ENCODE peak calls at places on chromosomes 7 and 10, in seven cellular contexts. C is epithelial cell of proximal tubule, Y is Calu3, D is B cell, N is neural crest cell, T is GM13977, L is nephron progenitor cell. I is an unnamed sample.

GRCh38 chr7:89757910-89758309 is 396.4 kb upstream of the STEAP1 start:
- DNase-seq in T (no peak), L (no peak), Y (no peak), N (no peak), D (no peak), C (no peak), I (no peak)

GRCh38 chr10:77267703-77268630 is 369.6 kb downstream of the KCNMA1 start:
- DNase-seq in N (no peak), T (no peak), L (no peak), D (no peak), Y (no peak), C (no peak), I (no peak)

GRCh38 chr10:81576336-81576735 is 298.7 kb upstream of the NRG3 start:
- DNase-seq in C (peak), D (no peak), Y (no peak), T (no peak), L (no peak), N (no peak), I (no peak)

GRCh38 chr10:119416855-119417254 is 125.7 kb downstream of the RGS10 start:
- DNase-seq in N (peak), T (peak), D (peak), C (no peak), Y (peak), L (peak), I (peak)

GRCh38 chr10:33273295-33274002 is 61.0 kb downstream of the NRP1 start:
- DNase-seq in N (no peak), C (peak), Y (peak), L (no peak), T (no peak), D (no peak), I (no peak)

GRCh38 chr7:36747251-36747968 is 23.1 kb upstream of the AOAH start:
- DNase-seq in C (peak), Y (peak), T (no peak), N (no peak), L (no peak), D (no peak), I (no peak)

GRCh38 chr10:1185911-1186692 is 129.9 kb downstream of the WDR37 start:
- DNase-seq in Y (no peak), C (no peak), N (no peak), D (no peak), L (no peak), T (no peak), I (no peak)

GRCh38 chr10:85544956-85545355 is 821.6 kb downstream of the GRID1 start:
- DNase-seq in T (no peak), L (no peak), C (no peak), Y (no peak), D (no peak), N (no peak), I (no peak)

GRCh38 chr7:32481921-32482320 is 8.3 kb downstream of the LSM5 start:
- DNase-seq in T (no peak), L (no peak), C (no peak), D (no peak), Y (no peak), N (no peak), I (no peak)

GRCh38 chr10:110498982-110499795 is 1.5 kb downstream of the DUSP5 start:
- DNase-seq in L (peak), C (no peak), T (no peak), D (peak), N (no peak), Y (peak), I (no peak)

GRCh38 chr10:1399431-1400120 is 337.7 kb downstream of the ADARB2 start:
- DNase-seq in Y (no peak), C (no peak), L (no peak), T (no peak), N (no peak), D (no peak), I (no peak)

GRCh38 chr7:144255471-144255897 is 9.1 kb downstream of the OR2A7 start:
- DNase-seq in C (no peak), L (no peak), N (no peak), Y (no peak), D (no peak), T (no peak), I (no peak)

GRCh38 chr7:113283861-113284260 is 165.5 kb upstream of the SMIM30 start:
- DNase-seq in D (no peak), C (no peak), L (no peak), T (no peak), Y (no peak), N (no peak), I (no peak)

GRCh38 chr7:135193615-135194081 is 17.7 kb downstream of the WDR91 start:
- DNase-seq in T (no peak), N (no peak), Y (no peak), D (no peak), L (no peak), C (no peak), I (no peak)

GRCh38 chr10:34826221-34826620 is 11.1 kb upstream of the PARD3 start:
- DNase-seq in C (no peak), T (no peak), Y (no peak), D (no peak), N (no peak), L (no peak), I (no peak)

GRCh38 chr7:134992626-134993179 is 6.4 kb downstream of the AGBL3 start:
- DNase-seq in Y (no peak), D (peak), N (no peak), C (no peak), L (no peak), T (peak), I (no peak)

GRCh38 chr10:42780456-42780855 is 2.1 kb upstream of the BMS1 start:
- DNase-seq in D (no peak), T (no peak), L (no peak), N (no peak), Y (no peak), C (no peak), I (no peak)

GRCh38 chr7:14197280-14197679 is 207.8 kb upstream of the ETV1 start:
- DNase-seq in C (no peak), T (no peak), Y (no peak), N (no peak), L (no peak), D (no peak), I (no peak)

GRCh38 chr7:141501451-141501850 is 49.8 kb upstream of the AGK start:
- DNase-seq in L (no peak), T (no peak), N (no peak), C (no peak), Y (no peak), D (no peak), I (no peak)

GRCh38 chr10:80472234-80473095 is 18.4 kb downstream of the TSPAN14 start:
- DNase-seq in Y (no peak), T (peak), L (no peak), C (peak), D (peak), N (no peak), I (no peak)

GRCh38 chr10:132575320-132576201 is 38.0 kb downstream of the INPP5A start:
- DNase-seq in Y (peak), C (no peak), T (peak), D (peak), L (no peak), N (no peak), I (no peak)

GRCh38 chr7:42877852-42878251 is 34.0 kb downstream of the C7orf25 start:
- DNase-seq in Y (no peak), C (no peak), T (no peak), L (no peak), D (no peak), N (no peak), I (no peak)

GRCh38 chr7:95011156-95011928 is 103.9 kb downstream of the PPP1R9A start:
- DNase-seq in C (peak), T (no peak), Y (no peak), L (no peak), D (no peak), N (no peak), I (no peak)

GRCh38 chr10:5523796-5524574 is 776 bp upstream of the CALML3 start:
- DNase-seq in D (no peak), L (no peak), C (no peak), Y (no peak), N (no peak), T (no peak), I (no peak)

GRCh38 chr7:122217125-122217524 is 73.1 kb upstream of the AASS start:
- DNase-seq in L (no peak), Y (no peak), T (no peak), C (no peak), N (no peak), D (no peak), I (no peak)

GRCh38 chr10:89793649-89794254 is 92.4 kb downstream of the KIF20B start:
- DNase-seq in N (peak), L (peak), C (peak), Y (peak), D (peak), T (peak), I (peak)

GRCh38 chr10:100535715-100536353 is at the start of gene HIF1AN:
- DNase-seq in L (peak), C (peak), T (peak), N (peak), D (peak), Y (peak), I (peak)
- TF ChIP-seq CTCF in L (peak), C (peak), T (peak), N (peak), D (peak), Y (peak), I (peak)

GRCh38 chr7:74164985-74165456 is 9.1 kb upstream of the EIF4H start:
- DNase-seq in D (no peak), Y (no peak), T (no peak), L (peak), C (no peak), N (no peak), I (no peak)
- TF ChIP-seq CTCF in D (no peak), Y (no peak), T (no peak), L (peak), C (peak), N (peak), I (peak)

GRCh38 chr7:22584179-22584578 is 84.2 kb upstream of the STEAP1B start:
- DNase-seq in T (peak), C (no peak), D (no peak), Y (no peak), L (no peak), N (no peak), I (no peak)

GRCh38 chr7:22588396-22588795 is 88.4 kb upstream of the STEAP1B start:
- DNase-seq in L (no peak), Y (no peak), N (no peak), D (no peak), C (no peak), T (no peak), I (no peak)

GRCh38 chr7:22586101-22586805 is 86.3 kb upstream of the STEAP1B start:
- DNase-seq in L (no peak), T (no peak), Y (peak), C (no peak), N (no peak), D (no peak), I (no peak)

GRCh38 chr7:22587322-22587721 is 87.3 kb upstream of the STEAP1B start:
- DNase-seq in C (no peak), L (no peak), D (no peak), Y (no peak), N (no peak), T (no peak), I (no peak)

DNA sequence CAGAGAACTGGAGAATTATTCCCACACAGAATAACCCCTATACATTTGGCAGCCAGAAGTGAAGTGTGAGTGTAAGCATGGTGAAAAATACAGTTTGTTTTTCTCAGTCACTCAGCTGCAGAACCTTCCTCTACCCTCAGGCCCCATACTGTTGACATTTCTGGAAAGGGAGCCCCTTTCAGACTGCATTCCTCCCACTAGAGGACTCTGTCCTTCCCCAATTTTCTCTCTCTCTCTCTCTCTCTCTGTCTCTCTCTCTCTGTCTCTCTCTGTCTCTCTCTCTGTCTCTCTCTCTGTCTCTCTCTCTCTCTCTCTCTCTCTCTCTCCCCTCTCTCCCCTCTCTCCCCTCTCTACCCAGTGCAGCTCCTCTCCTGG is 86.8 kb upstream of the STEAP1B start:
- DNase-seq in T (no peak), C (no peak), D (no peak), N (no peak), Y (peak), L (no peak), I (no peak)
- TF ChIP-seq CTCF in T (no peak), C (peak), D (no peak), N (peak), Y (peak), L (no peak), I (peak)

GRCh38 chr7:139829654-139830130 is 628 bp downstream of the TBXAS1 start:
- DNase-seq in C (no peak), Y (no peak), N (no peak), L (no peak), T (peak), D (peak), I (no peak)

GRCh38 chr7:139825666-139826290 is 3.3 kb upstream of the TBXAS1 start:
- DNase-seq in T (no peak), D (no peak), C (no peak), N (no peak), L (no peak), Y (peak), I (no peak)

GRCh38 chr7:139828880-139829653 is at the start of gene TBXAS1:
- DNase-seq in Y (peak), C (peak), N (no peak), D (peak), L (no peak), T (peak), I (no peak)

GRCh38 chr7:139828446-139828845 is 618 bp upstream of the TBXAS1 start:
- DNase-seq in Y (no peak), N (no peak), C (no peak), L (no peak), D (no peak), T (no peak), I (no peak)

GRCh38 chr7:139827042-139827441 is 2.0 kb upstream of the TBXAS1 start:
- DNase-seq in N (no peak), D (no peak), Y (peak), C (no peak), L (no peak), T (no peak), I (no peak)
- TF ChIP-seq CTCF in N (no peak), D (no peak), Y (no peak), C (peak), L (no peak), T (peak), I (no peak)

DNA sequence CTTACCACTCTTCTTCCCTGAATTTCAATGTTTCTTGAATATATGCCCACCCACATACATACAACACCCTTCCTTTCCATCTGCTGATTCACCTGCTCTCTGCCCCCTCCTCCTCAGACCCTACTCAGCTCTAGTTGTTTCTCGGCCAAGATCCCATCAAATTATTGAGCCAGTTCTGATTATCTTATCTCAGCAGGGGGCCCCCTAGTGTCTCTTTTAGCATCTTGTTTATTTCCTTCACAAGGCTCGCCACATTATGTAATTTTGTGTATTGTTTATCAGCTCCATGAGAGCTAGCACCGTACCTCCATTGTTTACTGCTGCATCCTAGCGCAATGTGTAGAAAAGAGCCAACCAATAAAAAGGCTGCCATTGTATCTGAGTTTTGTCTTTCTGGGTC is 71.9 kb downstream of the FAM13C start:
- DNase-seq in C (no peak), N (no peak), T (peak), D (no peak), Y (no peak), L (no peak), I (no peak)
- TF ChIP-seq CTCF in C (peak), N (no peak), T (no peak), D (no peak), Y (no peak), L (no peak), I (no peak)

DNA sequence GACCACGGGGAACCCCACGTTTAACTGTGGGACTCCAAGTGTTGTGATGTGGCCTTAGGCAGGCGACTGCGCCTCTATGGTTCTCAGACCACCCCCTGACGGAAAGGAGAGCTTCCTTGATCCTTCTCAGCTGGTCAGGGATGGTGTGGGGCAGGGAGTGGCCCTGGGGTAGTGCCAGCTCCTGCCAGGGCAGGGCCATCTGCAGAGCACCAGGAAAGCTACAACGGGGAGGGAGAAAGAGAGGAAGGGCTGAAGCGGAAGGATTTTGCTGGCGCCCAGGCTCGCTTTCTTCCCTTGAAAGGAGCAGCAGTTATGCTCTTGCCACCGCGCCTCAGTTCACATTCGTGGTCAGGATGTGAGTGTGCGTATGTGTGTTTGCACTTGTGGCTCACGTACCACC is 74.9 kb upstream of the PCBD1 start:
- DNase-seq in T (no peak), C (no peak), Y (no peak), N (no peak), D (no peak), L (no peak), I (no peak)
- TF ChIP-seq CTCF in T (no peak), C (no peak), Y (no peak), N (no peak), D (no peak), L (no peak), I (no peak)

DNA sequence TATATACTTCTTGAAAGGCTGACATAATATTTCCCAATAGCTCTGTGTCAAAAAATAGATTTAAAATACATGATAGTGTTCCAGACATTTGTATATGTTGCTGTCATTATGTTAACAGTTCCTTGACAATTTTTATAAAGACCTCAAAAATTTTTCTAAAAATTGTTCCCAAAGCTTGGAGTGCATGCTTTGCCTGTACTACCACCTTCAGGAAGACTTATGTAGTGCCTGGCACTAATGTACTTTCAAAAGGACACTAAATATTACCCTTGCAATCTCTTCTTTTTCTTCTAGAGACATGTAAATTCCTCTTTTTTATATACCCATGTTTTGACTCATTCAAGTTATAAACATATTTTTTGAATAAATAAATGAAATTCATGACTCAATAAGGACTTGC is 48.0 kb upstream of the SP8 start:
- DNase-seq in C (no peak), T (no peak), D (no peak), N (no peak), L (no peak), Y (no peak), I (no peak)
- TF ChIP-seq CTCF in C (peak), T (peak), D (no peak), N (peak), L (peak), Y (peak), I (peak)

I was measured in progenitor cell of endocrine pancreas.